ENCODE peak calls at places on chromosomes 1 and 21, in four cellular contexts. One of them, this sample, is unnamed.

GRCh38 chr1:172851077-172851476 is 192.2 kb downstream of the FASLG start:
- DNase-seq in Peyer's patch: no peak
- DNase-seq in OCI-LY7: no peak
- DNase-seq in CD4-positive, alpha-beta memory T cell: no peak
- DNase-seq in this sample: no peak

GRCh38 chr21:43815107-43815742 is 25.8 kb downstream of the RRP1 start:
- DNase-seq in OCI-LY7: no peak
- DNase-seq in Peyer's patch: no peak
- DNase-seq in CD4-positive, alpha-beta memory T cell: no peak
- DNase-seq in this sample: no peak

GRCh38 chr21:39120876-39121599 is 62.2 kb downstream of the PSMG1 start:
- DNase-seq in OCI-LY7: no peak
- DNase-seq in CD4-positive, alpha-beta memory T cell: no peak
- DNase-seq in Peyer's patch: no peak
- DNase-seq in this sample: no peak

GRCh38 chr1:12345350-12346217 is 115.8 kb downstream of the VPS13D start:
- DNase-seq in CD4-positive, alpha-beta memory T cell: peak; percentile 54
- DNase-seq in Peyer's patch: peak; percentile 44
- DNase-seq in OCI-LY7: peak; percentile 63
- DNase-seq in this sample: no peak

GRCh38 chr21:36606292-36606982 is 92.5 kb upstream of the SIM2 start:
- DNase-seq in OCI-LY7: no peak
- DNase-seq in CD4-positive, alpha-beta memory T cell: no peak
- DNase-seq in Peyer's patch: no peak
- DNase-seq in this sample: peak; percentile 45

GRCh38 chr1:201591981-201592380 is 53.1 kb downstream of the NAV1 start:
- DNase-seq in Peyer's patch: no peak
- DNase-seq in CD4-positive, alpha-beta memory T cell: no peak
- DNase-seq in OCI-LY7: no peak
- DNase-seq in this sample: no peak

GRCh38 chr1:181501612-181502011 is 18.3 kb downstream of the CACNA1E start:
- DNase-seq in OCI-LY7: no peak
- DNase-seq in CD4-positive, alpha-beta memory T cell: no peak
- DNase-seq in Peyer's patch: no peak
- DNase-seq in this sample: no peak

GRCh38 chr1:81832573-81832972 is 31.8 kb downstream of the ADGRL2 start:
- DNase-seq in OCI-LY7: no peak
- DNase-seq in Peyer's patch: no peak
- DNase-seq in CD4-positive, alpha-beta memory T cell: no peak
- DNase-seq in this sample: no peak

GRCh38 chr1:191284175-191284574 is 806.5 kb upstream of the BRINP3 start:
- DNase-seq in Peyer's patch: no peak
- DNase-seq in OCI-LY7: no peak
- DNase-seq in CD4-positive, alpha-beta memory T cell: no peak
- DNase-seq in this sample: no peak

GRCh38 chr1:100511058-100511457 is 26.9 kb upstream of the GPR88 start:
- DNase-seq in Peyer's patch: no peak
- DNase-seq in OCI-LY7: no peak
- DNase-seq in CD4-positive, alpha-beta memory T cell: no peak
- DNase-seq in this sample: no peak

GRCh38 chr1:83985048-83985447 is 13.9 kb downstream of the TTLL7 start:
- DNase-seq in OCI-LY7: no peak
- DNase-seq in Peyer's patch: no peak
- DNase-seq in CD4-positive, alpha-beta memory T cell: no peak
- DNase-seq in this sample: no peak

GRCh38 chr1:143497374-143497747 is 474.4 kb downstream of the FAM72C start:
- DNase-seq in Peyer's patch: no peak
- DNase-seq in OCI-LY7: no peak
- DNase-seq in CD4-positive, alpha-beta memory T cell: peak; percentile 24
- DNase-seq in this sample: no peak
- H3K4me3 ChIP-seq in Peyer's patch: peak overlapping the region; percentile 12
- H3K4me3 ChIP-seq in OCI-LY7: no peak overlapping the region
- H3K4me3 ChIP-seq in CD4-positive, alpha-beta memory T cell: no peak overlapping the region
- H3K4me3 ChIP-seq in this sample: no peak overlapping the region

GRCh38 chr1:25977816-25978215 is 20.0 kb downstream of the PAFAH2 start:
- DNase-seq in CD4-positive, alpha-beta memory T cell: no peak
- DNase-seq in Peyer's patch: no peak
- DNase-seq in OCI-LY7: no peak
- DNase-seq in this sample: no peak

GRCh38 chr1:25973610-25974355 is 24.1 kb downstream of the PAFAH2 start:
- DNase-seq in Peyer's patch: no peak
- DNase-seq in OCI-LY7: no peak
- DNase-seq in CD4-positive, alpha-beta memory T cell: no peak
- DNase-seq in this sample: no peak

GRCh38 chr1:25979210-25979609 is 18.7 kb downstream of the PAFAH2 start:
- DNase-seq in OCI-LY7: no peak
- DNase-seq in Peyer's patch: no peak
- DNase-seq in CD4-positive, alpha-beta memory T cell: no peak
- DNase-seq in this sample: no peak

GRCh38 chr1:25978404-25978803 is 19.5 kb downstream of the PAFAH2 start:
- DNase-seq in CD4-positive, alpha-beta memory T cell: no peak
- DNase-seq in OCI-LY7: no peak
- DNase-seq in Peyer's patch: no peak
- DNase-seq in this sample: no peak
- H3K27ac ChIP-seq in CD4-positive, alpha-beta memory T cell: no peak overlapping the region
- H3K27ac ChIP-seq in OCI-LY7: no peak overlapping the region
- H3K27ac ChIP-seq in Peyer's patch: no peak overlapping the region
- H3K27ac ChIP-seq in this sample: no peak overlapping the region

DNA sequence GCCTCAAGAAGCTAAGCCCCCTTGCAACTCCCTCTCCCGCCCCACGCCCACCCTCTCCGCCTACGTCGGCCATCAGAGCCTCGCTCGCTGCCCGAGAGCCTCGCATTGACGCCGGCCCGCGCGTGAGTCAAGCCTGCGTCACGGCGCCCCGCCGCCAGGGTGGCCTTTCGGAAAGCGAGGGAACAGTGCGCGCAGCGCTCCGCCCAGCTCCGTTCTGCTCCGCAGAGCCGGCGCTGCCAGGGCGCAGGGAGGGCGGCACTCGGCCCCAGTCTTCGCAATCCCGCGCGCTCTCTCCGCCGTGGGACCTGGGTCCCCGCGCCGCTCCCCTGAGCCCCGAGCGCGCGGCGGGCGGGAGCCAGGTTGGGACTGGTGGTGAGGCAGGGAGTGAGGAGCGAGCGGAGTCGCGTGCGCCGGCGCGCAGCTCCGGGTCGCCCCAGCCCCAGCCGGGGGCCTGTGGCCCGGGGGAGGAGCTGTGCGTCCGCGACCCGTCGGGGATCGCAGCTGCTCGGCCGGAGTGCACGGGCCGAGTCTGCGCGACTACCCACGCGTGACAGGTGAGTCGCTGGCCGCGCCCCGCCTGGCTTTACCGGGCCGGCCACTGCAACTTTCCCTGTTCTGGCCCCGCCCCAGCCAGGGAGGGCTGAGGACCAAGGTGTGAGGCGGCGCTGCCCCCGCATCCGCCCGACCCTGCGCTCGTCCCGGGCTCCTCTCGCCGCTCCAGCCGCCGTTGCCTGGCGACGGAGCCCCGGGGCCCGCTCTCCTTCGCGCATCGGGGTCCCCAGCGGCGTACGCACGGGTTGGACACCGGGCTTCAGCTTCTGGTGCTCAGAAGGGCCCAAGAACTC is at the start of gene SLC6A17:
- DNase-seq in CD4-positive, alpha-beta memory T cell: no peak
- DNase-seq in OCI-LY7: no peak
- DNase-seq in Peyer's patch: no peak
- DNase-seq in this sample: no peak
- H3K4me3 ChIP-seq in CD4-positive, alpha-beta memory T cell: no peak within 1 kb of the TSS
- H3K4me3 ChIP-seq in OCI-LY7: no peak within 1 kb of the TSS
- H3K4me3 ChIP-seq in Peyer's patch: no peak within 1 kb of the TSS
- H3K4me3 ChIP-seq in this sample: no peak within 1 kb of the TSS

DNA sequence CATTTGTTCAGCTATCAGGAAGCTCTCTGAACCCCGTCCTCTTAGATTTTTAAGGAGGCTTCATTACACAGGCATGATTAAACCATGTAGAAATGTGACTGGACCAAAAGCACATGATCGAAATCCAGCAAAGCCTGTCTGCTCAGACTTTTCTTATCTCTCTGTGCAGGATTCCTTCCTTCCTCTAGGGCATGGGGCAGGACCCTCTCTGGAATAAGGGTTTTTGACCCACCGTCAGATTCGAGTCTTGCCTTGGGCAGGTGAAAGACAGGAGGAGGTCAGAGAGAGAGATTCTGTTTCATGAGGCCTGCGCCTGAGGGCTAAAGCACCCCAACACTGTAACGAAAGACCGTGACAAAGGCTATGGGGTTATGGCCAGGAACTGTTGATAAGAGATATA is 136.8 kb downstream of the RHOU start:
- DNase-seq in CD4-positive, alpha-beta memory T cell: no peak
- DNase-seq in Peyer's patch: no peak
- DNase-seq in OCI-LY7: no peak
- DNase-seq in this sample: no peak
- H3K27ac ChIP-seq in CD4-positive, alpha-beta memory T cell: no peak overlapping the region
- H3K27ac ChIP-seq in Peyer's patch: no peak overlapping the region
- H3K27ac ChIP-seq in OCI-LY7: no peak overlapping the region
- H3K27ac ChIP-seq in this sample: no peak overlapping the region

GRCh38 chr1:41919131-41919530 is 409 bp upstream of the HIVEP3 start:
- DNase-seq in Peyer's patch: no peak
- DNase-seq in OCI-LY7: no peak
- DNase-seq in CD4-positive, alpha-beta memory T cell: no peak
- DNase-seq in this sample: no peak

GRCh38 chr1:41918450-41919043 is at the start of gene HIVEP3:
- DNase-seq in OCI-LY7: no peak
- DNase-seq in Peyer's patch: no peak
- DNase-seq in CD4-positive, alpha-beta memory T cell: no peak
- DNase-seq in this sample: no peak

GRCh38 chr1:41920658-41921057 is 1.9 kb upstream of the HIVEP3 start:
- DNase-seq in OCI-LY7: no peak
- DNase-seq in CD4-positive, alpha-beta memory T cell: no peak
- DNase-seq in Peyer's patch: no peak
- DNase-seq in this sample: no peak

GRCh38 chr1:41917835-41918449 is 780 bp downstream of the HIVEP3 start:
- DNase-seq in Peyer's patch: no peak
- DNase-seq in CD4-positive, alpha-beta memory T cell: peak; percentile 54
- DNase-seq in OCI-LY7: no peak
- DNase-seq in this sample: peak; percentile 83

DNA sequence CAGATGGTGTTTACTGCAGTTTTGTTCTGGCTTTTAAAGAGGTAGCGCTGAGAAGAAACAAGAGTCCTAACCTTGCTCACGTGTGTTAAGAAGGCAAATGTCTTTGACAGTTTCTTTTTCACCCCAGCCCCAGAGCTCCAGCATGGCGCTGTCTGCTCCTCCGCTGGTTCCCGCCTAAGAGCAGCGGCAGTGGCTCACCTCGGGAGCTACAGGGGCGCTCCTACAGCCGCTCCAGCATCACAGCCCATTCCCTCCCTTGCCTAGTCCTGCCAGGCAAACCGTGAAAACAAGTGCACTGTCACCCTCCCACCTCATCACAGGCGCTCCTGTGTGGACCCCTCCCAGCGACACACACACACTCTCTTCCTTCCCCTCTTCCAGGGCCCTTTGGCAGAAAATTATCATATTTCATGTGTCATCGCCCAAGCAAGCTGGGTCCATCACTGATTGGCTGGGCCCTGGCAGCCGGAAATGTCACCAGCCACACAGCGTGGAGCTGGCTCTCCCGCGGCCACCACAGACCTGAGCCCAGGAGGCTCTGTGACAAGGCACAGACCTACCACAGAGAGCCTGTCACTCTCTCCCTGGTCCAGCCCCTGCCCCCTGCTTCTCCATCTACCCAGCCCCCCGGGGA is 1.2 kb upstream of the HIVEP3 start:
- DNase-seq in CD4-positive, alpha-beta memory T cell: peak; percentile 89
- DNase-seq in OCI-LY7: no peak
- DNase-seq in Peyer's patch: peak; percentile 63
- DNase-seq in this sample: peak; percentile 41
- H3K4me3 ChIP-seq in CD4-positive, alpha-beta memory T cell: peak overlapping the region; percentile 68
- H3K4me3 ChIP-seq in OCI-LY7: no peak overlapping the region
- H3K4me3 ChIP-seq in Peyer's patch: peak overlapping the region; percentile 30
- H3K4me3 ChIP-seq in this sample: no peak overlapping the region

This sample was measured in left lung.